ENCODE peak calls at places on chromosome 17, in nine cellular contexts. I is activated CD4-positive, alpha-beta memory T cell treated with anti-CD3 and anti-CD28 coated beads, Interleukin-2, amount 10 ng/mL, durations not matched to agents 7 days and 5 days; F is fibroblast of pulmonary artery; E is H9; J is body of pancreas; L is neural crest cell; X is sciatic nerve; U is neural progenitor cell; N is mesenchymal stem cell. R is an unnamed sample.

GRCh38 chr17:66542183-66542966 is 240.0 kb downstream of the PRKCA start:
- DNase-seq in F (peak), I (peak), L (no peak), U (no peak), N (peak), E (no peak), X (no peak), J (no peak), R (no peak)

GRCh38 chr17:10683853-10684252 is 13.5 kb downstream of the SCO1 start:
- DNase-seq in X (no peak), E (no peak), J (no peak), L (no peak), I (no peak), F (peak), U (peak), N (peak), R (no peak)

GRCh38 chr17:43662432-43663141 is 865 bp upstream of the MEOX1 start:
- DNase-seq in F (no peak), L (no peak), I (no peak), E (no peak), X (no peak), U (no peak), N (no peak), J (no peak), R (no peak)

GRCh38 chr17:17305282-17305801 is 2.2 kb downstream of the NT5M start:
- DNase-seq in E (no peak), N (peak), U (no peak), X (no peak), F (no peak), L (no peak), I (peak), J (no peak), R (no peak)

GRCh38 chr17:81720267-81721071 is 8.4 kb downstream of the SLC25A10 start:
- DNase-seq in J (peak), X (no peak), L (no peak), F (no peak), E (no peak), N (no peak), U (no peak), I (no peak), R (no peak)

GRCh38 chr17:77116371-77116860 is 24.4 kb upstream of the SEC14L1 start:
- DNase-seq in J (peak), F (no peak), E (no peak), N (no peak), I (no peak), L (no peak), X (no peak), U (no peak), R (no peak)

GRCh38 chr17:19365499-19365817 is 2.9 kb upstream of the B9D1 start:
- DNase-seq in I (no peak), F (no peak), U (no peak), J (no peak), L (no peak), X (no peak), E (no peak), N (no peak), R (no peak)

GRCh38 chr17:4136373-4136772 is 6.5 kb downstream of the ZZEF1 start:
- DNase-seq in F (no peak), N (no peak), U (no peak), X (no peak), I (no peak), J (peak), L (no peak), E (no peak), R (no peak)

GRCh38 chr17:49456172-49456965 is 38.7 kb upstream of the NGFR start:
- DNase-seq in F (peak), J (no peak), U (no peak), I (no peak), N (peak), E (no peak), X (peak), L (no peak), R (no peak)

GRCh38 chr17:38460716-38461650 is 32.7 kb downstream of the ARHGAP23 start:
- DNase-seq in L (no peak), E (no peak), J (no peak), X (no peak), U (no peak), I (no peak), N (no peak), F (no peak), R (no peak)

GRCh38 chr17:28792877-28793666 is 49.3 kb downstream of the TRAF4 start:
- DNase-seq in U (no peak), L (no peak), X (no peak), F (peak), N (peak), J (no peak), I (no peak), E (no peak), R (no peak)

GRCh38 chr17:76685846-76686245 is 24.9 kb downstream of the MXRA7 start:
- DNase-seq in J (no peak), I (no peak), X (no peak), U (no peak), L (no peak), F (no peak), N (no peak), E (no peak), R (no peak)

GRCh38 chr17:4900231-4901107 is 1.1 kb downstream of the C17orf107 start:
- DNase-seq in I (peak), E (peak), J (no peak), L (no peak), X (peak), N (no peak), F (no peak), U (peak), R (no peak)

GRCh38 chr17:77679589-77679988 is 278.9 kb upstream of the TNRC6C start:
- DNase-seq in L (no peak), U (no peak), F (no peak), J (no peak), N (no peak), X (no peak), E (no peak), I (no peak), R (no peak)

GRCh38 chr17:29588561-29589411 is 662 bp downstream of the GIT1 start:
- DNase-seq in U (peak), E (no peak), I (peak), N (peak), L (no peak), J (peak), X (peak), F (peak), R (no peak)

GRCh38 chr17:55110521-55110920 is 142.0 kb downstream of the STXBP4 start:
- DNase-seq in X (no peak), J (no peak), N (no peak), U (no peak), L (no peak), E (no peak), I (no peak), F (no peak), R (no peak)

GRCh38 chr17:39753514-39754160 is 15.9 kb downstream of the GRB7 start:
- DNase-seq in F (no peak), I (peak), J (peak), E (peak), N (no peak), U (peak), L (no peak), X (no peak), R (no peak)

GRCh38 chr17:82400830-82401229 is 17.3 kb upstream of the HEXD start:
- DNase-seq in U (no peak), N (no peak), I (peak), F (no peak), J (no peak), E (no peak), X (no peak), L (no peak), R (no peak)

GRCh38 chr17:4980644-4981216 is 6.7 kb downstream of the CAMTA2 start:
- DNase-seq in N (peak), X (no peak), J (peak), I (peak), F (peak), U (peak), L (peak), E (peak), R (peak)

GRCh38 chr17:73011016-73011486 is 81.4 kb downstream of the SLC39A11 start:
- DNase-seq in I (peak), F (no peak), E (no peak), L (no peak), U (no peak), X (no peak), J (no peak), N (no peak), R (no peak)

GRCh38 chr17:77696151-77696719 is 262.3 kb upstream of the TNRC6C start:
- DNase-seq in L (peak), N (no peak), U (peak), X (no peak), F (no peak), I (no peak), E (peak), J (no peak), R (peak)

GRCh38 chr17:7508846-7509245 is 24.7 kb downstream of the POLR2A start:
- DNase-seq in N (no peak), F (no peak), L (no peak), U (no peak), X (no peak), I (no peak), E (no peak), J (no peak), R (no peak)

GRCh38 chr17:10169274-10169673 is 29.1 kb downstream of the GAS7 start:
- DNase-seq in N (peak), E (no peak), I (no peak), F (no peak), J (no peak), L (no peak), U (no peak), X (no peak), R (no peak)

GRCh38 chr17:77778636-77779524 is 179.6 kb upstream of the TNRC6C start:
- DNase-seq in I (no peak), U (no peak), J (peak), L (no peak), E (no peak), N (no peak), X (peak), F (peak), R (no peak)